ENCODE peak calls at places on chromosomes 4 and X, in eight cellular contexts. D, U, W, M, L, F, Q and X are unnamed samples.

GRCh38 chrX:1316527-1316926 is 20.1 kb upstream of the IL3RA start:
- DNase-seq in Q (peak; percentile 79), W (no peak), D (no peak), L (no peak), U (peak; percentile 10), M (no peak), F (peak; percentile 89), X (no peak)

GRCh38 chr4:81052119-81053068 is 21.9 kb downstream of the BMP3 start:
- DNase-seq in L (peak; percentile 65), U (peak; percentile 32), F (peak; percentile 63), D (peak; percentile 72), W (peak; percentile 63), M (peak; percentile 54), Q (no peak), X (peak; percentile 40)

GRCh38 chrX:124217289-124218251 is 114.9 kb upstream of the TEX13D start:
- DNase-seq in F (no peak), L (no peak), M (no peak), W (no peak), U (peak; percentile 22), D (peak; percentile 37), Q (no peak), X (peak; percentile 0)

GRCh38 chr4:76194325-76194724 is 19.3 kb downstream of the SCARB2 start:
- DNase-seq in F (no peak), U (peak; percentile 12), D (peak; percentile 68), M (no peak), L (no peak), Q (no peak), W (no peak), X (peak; percentile 95)

GRCh38 chr4:150421612-150422011 is 160.3 kb upstream of the MAB21L2 start:
- DNase-seq in U (no peak), D (no peak), Q (no peak), M (no peak), W (no peak), L (no peak), F (no peak), X (no peak)

GRCh38 chr4:146335763-146336412 is 121.5 kb downstream of the REELD1 start:
- DNase-seq in U (no peak), D (no peak), W (no peak), M (no peak), F (no peak), L (no peak), Q (no peak), X (peak; percentile 9)

GRCh38 chr4:16225996-16226815 is at the start of gene TAPT1:
- DNase-seq in M (peak; percentile 77), W (no peak), Q (peak; percentile 92), U (no peak), F (peak; percentile 88), D (peak; percentile 52), L (peak; percentile 86), X (peak; percentile 46)

GRCh38 chrX:9995855-9996339 is 28.7 kb downstream of the CLDN34 start:
- DNase-seq in W (peak; percentile 91), F (peak; percentile 86), L (peak; percentile 82), D (peak; percentile 73), M (peak; percentile 77), Q (peak; percentile 90), U (no peak), X (peak; percentile 66)

GRCh38 chr4:142406917-142407501 is 439.1 kb downstream of the INPP4B start:
- DNase-seq in W (no peak), Q (no peak), D (no peak), L (no peak), F (no peak), U (no peak), M (no peak), X (no peak)

GRCh38 chr4:169922632-169923276 is 103.4 kb downstream of the MFAP3L start:
- DNase-seq in W (no peak), M (no peak), D (no peak), U (no peak), Q (no peak), L (no peak), F (no peak), X (no peak)

GRCh38 chr4:159551268-159551667 is 448.4 kb downstream of the RAPGEF2 start:
- DNase-seq in M (no peak), D (no peak), U (no peak), L (no peak), W (no peak), F (no peak), Q (no peak), X (no peak)

DNA sequence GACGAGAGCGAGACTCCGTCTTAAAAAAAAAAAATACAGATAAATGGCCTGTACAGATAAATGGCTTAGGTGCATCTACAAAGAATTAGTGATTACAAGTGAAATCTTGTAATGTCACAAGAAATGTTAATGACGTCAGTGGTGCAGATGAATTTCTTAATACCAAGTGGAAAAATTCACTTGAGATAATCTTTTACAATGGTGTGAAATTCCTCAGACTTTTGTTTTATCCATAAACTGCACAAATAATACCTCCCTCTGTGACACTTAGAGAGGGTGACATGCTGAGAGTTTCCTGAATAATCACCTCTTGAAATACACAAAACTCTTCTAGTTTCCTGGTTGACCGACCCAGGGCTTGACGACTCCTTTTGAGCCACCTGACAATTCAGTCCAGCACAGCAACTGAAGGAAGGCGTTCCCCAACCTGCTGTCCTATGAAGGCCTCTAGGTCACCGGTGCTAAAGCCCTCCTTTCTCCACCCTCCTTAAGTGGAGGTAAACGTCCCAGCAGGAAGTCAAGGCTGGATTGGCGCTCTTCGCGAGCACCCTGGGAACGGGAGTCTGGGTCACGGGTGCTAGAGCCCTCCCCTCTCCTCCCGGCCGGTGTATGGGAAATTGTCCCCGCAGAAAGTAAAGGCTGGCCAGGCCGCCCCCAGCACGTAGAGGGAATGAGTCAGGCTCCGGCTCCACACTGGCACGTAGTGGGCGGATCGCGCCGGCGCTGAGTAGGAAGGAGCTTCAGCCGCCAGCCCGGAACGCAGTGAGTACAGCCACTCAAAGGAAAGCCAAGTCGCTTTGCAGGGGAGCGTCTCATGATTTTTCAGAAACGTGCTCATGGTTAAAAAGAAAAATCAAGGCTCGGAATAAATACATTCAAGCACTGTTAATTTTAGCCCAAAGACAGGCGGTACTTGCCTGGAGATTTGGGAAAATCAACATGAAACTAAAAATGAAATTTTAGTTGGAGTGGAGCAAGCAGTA is at the start of gene TMEM144:
- DNase-seq in W (peak; percentile 76), L (peak; percentile 92), Q (peak; percentile 93), D (peak; percentile 91), U (peak; percentile 39), F (peak; percentile 95), M (peak; percentile 91), X (peak; percentile 79)
- TF ChIP-seq CTCF in W (no peak), L (peak; percentile 27), Q (no peak), D (peak; percentile 16), U (no peak), F (peak; percentile 22), M (no peak), X (no peak)

GRCh38 chrX:129609395-129609794 is 45.4 kb downstream of the APLN start:
- DNase-seq in D (no peak), L (peak; percentile 20), Q (no peak), W (no peak), M (no peak), U (no peak), F (no peak), X (no peak)

GRCh38 chrX:129600981-129601424 is 53.8 kb downstream of the APLN start:
- DNase-seq in U (no peak), M (peak; percentile 28), W (no peak), Q (no peak), F (no peak), D (peak; percentile 18), L (peak; percentile 11), X (no peak)

GRCh38 chrX:129612396-129612795 is 42.4 kb downstream of the APLN start:
- DNase-seq in L (peak; percentile 14), D (no peak), W (no peak), F (no peak), Q (no peak), U (no peak), M (no peak), X (no peak)

DNA sequence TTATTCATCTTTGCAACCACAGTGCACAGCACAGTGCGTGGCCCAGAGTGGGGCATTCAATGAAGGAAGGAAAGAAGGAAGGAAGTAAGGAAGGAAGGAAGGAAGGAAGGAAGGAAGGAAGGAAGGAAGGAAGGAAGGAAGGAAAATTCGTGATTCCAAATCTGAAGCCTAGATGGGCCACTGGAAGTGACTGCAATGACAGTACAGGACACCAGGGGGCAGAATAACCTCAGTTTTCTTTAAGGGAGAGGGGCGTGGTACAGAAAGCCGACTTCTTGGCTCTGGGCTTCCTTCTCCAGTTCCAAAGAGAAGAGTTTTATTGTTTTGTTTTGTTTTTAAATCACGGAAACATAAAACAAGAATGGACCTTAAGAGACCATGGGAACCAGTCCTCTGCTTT is 47.8 kb downstream of the APLN start:
- DNase-seq in F (no peak), W (no peak), U (peak; percentile 30), D (peak; percentile 47), L (peak; percentile 61), M (peak; percentile 45), Q (no peak), X (peak; percentile 8)
- TF ChIP-seq CTCF in F (peak; percentile 62), W (no peak), U (peak; percentile 55), D (peak; percentile 70), L (peak; percentile 61), M (peak; percentile 46), Q (peak; percentile 74), X (peak; percentile 81)

DNA sequence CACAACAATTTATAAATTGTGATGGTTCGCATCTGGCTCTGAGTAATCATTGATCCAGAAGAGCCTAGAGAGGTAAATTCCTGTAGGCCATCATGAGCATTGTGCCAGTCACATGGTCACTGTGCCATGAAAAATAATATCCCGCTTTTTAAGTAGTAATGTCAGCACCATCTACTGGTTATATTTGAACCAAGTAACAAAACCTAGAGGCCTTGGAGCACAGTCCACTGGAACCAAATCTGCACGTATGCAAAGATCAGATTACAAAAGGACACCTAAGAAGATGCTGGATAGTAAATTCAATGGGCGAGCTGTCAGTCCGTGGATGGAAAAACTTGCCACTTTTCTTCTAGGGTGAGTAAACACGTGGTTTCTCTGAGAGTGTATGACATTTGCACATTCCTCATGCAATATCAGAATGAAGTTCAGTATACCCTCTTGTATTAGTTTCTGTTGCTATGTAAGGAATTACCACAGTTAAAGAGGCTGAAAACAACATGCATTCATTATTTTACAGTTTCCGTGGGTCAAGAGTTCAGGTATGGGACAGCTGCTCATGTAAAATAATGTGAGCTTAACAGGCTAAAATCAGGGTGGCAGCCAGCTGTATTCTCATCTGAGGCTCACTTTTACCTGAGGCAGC is 26.9 kb downstream of the FAM114A1 start:
- DNase-seq in Q (no peak), M (no peak), L (no peak), U (no peak), F (no peak), W (no peak), D (no peak), X (no peak)
- TF ChIP-seq CTCF in Q (no peak), M (no peak), L (no peak), U (no peak), F (no peak), W (no peak), D (no peak), X (no peak)

GRCh38 chr4:47468686-47469365 is 5.3 kb upstream of the COMMD8 start:
- DNase-seq in F (no peak), Q (no peak), D (peak; percentile 32), L (no peak), M (no peak), W (no peak), U (no peak), X (peak; percentile 14)

GRCh38 chr4:47466061-47466785 is 2.7 kb upstream of the COMMD8 start:
- DNase-seq in U (no peak), Q (no peak), M (no peak), D (no peak), F (no peak), W (no peak), L (no peak), X (no peak)

GRCh38 chr4:47462799-47463234 is 685 bp downstream of the COMMD8 start:
- DNase-seq in M (no peak), L (no peak), F (no peak), W (no peak), U (no peak), Q (no peak), D (no peak), X (no peak)

GRCh38 chr4:47465008-47465407 is 1.5 kb upstream of the COMMD8 start:
- DNase-seq in W (no peak), L (no peak), U (no peak), F (no peak), M (no peak), D (no peak), Q (no peak), X (no peak)

GRCh38 chr4:47463235-47463956 is at the start of gene COMMD8:
- DNase-seq in Q (peak; percentile 99), F (peak; percentile 99), M (peak; percentile 95), W (peak; percentile 94), D (peak; percentile 97), U (peak; percentile 89), L (peak; percentile 96), X (peak; percentile 94)
- TF ChIP-seq CTCF in Q (peak; percentile 16), F (peak; percentile 42), M (peak; percentile 17), W (no peak), D (peak; percentile 36), U (no peak), L (peak; percentile 4), X (peak; percentile 59)